ENCODE peak calls at places on chromosome 3, in eight cellular contexts. F, X, J, T, K, S, B and U are unnamed samples.

GRCh38 chr3:154195620-154196366 is 74.6 kb downstream of the ARHGEF26 start:
- DNase-seq in S (no peak), X (no peak), F (no peak), K (no peak), B (no peak), T (no peak), J (no peak), U (no peak)

GRCh38 chr3:164208026-164208425 is 870.3 kb downstream of the SI start:
- DNase-seq in F (no peak), J (no peak), T (no peak), X (peak), K (no peak), B (no peak), S (no peak), U (no peak)

GRCh38 chr3:50010959-50011358 is 71.0 kb downstream of the RBM6 start:
- DNase-seq in X (peak), J (no peak), K (no peak), S (no peak), F (no peak), B (no peak), T (no peak), U (no peak)

GRCh38 chr3:153626158-153626557 is 464.1 kb downstream of the RAP2B start:
- DNase-seq in T (no peak), X (no peak), S (no peak), B (peak), K (no peak), J (no peak), F (no peak), U (no peak)

GRCh38 chr3:193826126-193826795 is 233.3 kb downstream of the OPA1 start:
- DNase-seq in J (no peak), B (peak), K (no peak), X (peak), S (peak), F (no peak), T (no peak), U (no peak)

GRCh38 chr3:56339671-56340070 is 128.6 kb downstream of the ERC2 start:
- DNase-seq in T (no peak), X (no peak), K (no peak), J (no peak), F (no peak), S (no peak), B (no peak), U (no peak)

GRCh38 chr3:20056727-20057611 is 16.7 kb downstream of the KAT2B start:
- DNase-seq in X (peak), S (no peak), K (no peak), F (peak), B (peak), T (no peak), J (no peak), U (peak)

GRCh38 chr3:148101061-148101460 is 596.6 kb upstream of the AGTR1 start:
- DNase-seq in B (no peak), F (no peak), T (no peak), K (no peak), J (no peak), X (peak), S (no peak), U (no peak)

GRCh38 chr3:39098473-39099000 is 8.9 kb downstream of the GORASP1 start:
- DNase-seq in T (no peak), X (no peak), B (no peak), J (no peak), S (no peak), F (no peak), K (no peak), U (no peak)

GRCh38 chr3:43692971-43693370 is 2.2 kb downstream of the ABHD5 start:
- DNase-seq in F (no peak), S (no peak), J (no peak), B (no peak), X (no peak), T (no peak), K (no peak), U (no peak)

GRCh38 chr3:20930034-20930433 is 744.0 kb upstream of the SGO1 start:
- DNase-seq in S (peak), T (no peak), K (no peak), B (peak), F (peak), J (peak), X (peak), U (no peak)

GRCh38 chr3:123722021-123722420 is 137.2 kb upstream of the HACD2 start:
- DNase-seq in S (no peak), J (no peak), T (no peak), F (no peak), X (no peak), K (no peak), B (no peak), U (no peak)

GRCh38 chr3:63908081-63908736 is 4.0 kb downstream of the SCAANT1 start:
- DNase-seq in B (peak), S (no peak), X (no peak), F (no peak), K (no peak), T (no peak), J (no peak), U (no peak)

GRCh38 chr3:67418539-67419529 is 235.6 kb downstream of the SUCLG2 start:
- DNase-seq in K (no peak), X (peak), S (no peak), F (no peak), T (no peak), J (no peak), B (no peak), U (no peak)

GRCh38 chr3:56302417-56302816 is 165.8 kb downstream of the ERC2 start:
- DNase-seq in X (peak), B (peak), F (no peak), K (no peak), S (no peak), J (no peak), T (no peak), U (peak)

GRCh38 chr3:136055491-136055890 is 90.0 kb downstream of the PPP2R3A start:
- DNase-seq in S (no peak), X (no peak), K (no peak), F (no peak), T (no peak), B (no peak), J (no peak), U (no peak)

GRCh38 chr3:185688808-185689207 is 102.7 kb downstream of the SENP2 start:
- DNase-seq in B (peak), X (peak), F (no peak), S (no peak), K (no peak), T (no peak), J (no peak), U (peak)

GRCh38 chr3:60079076-60079475 is 1029.3 kb upstream of the CFAP20DC start:
- DNase-seq in B (no peak), F (no peak), T (peak), K (peak), S (no peak), X (no peak), J (no peak), U (no peak)

GRCh38 chr3:13669457-13669856 is 120.5 kb downstream of the FBLN2 start:
- DNase-seq in S (no peak), K (no peak), J (no peak), X (no peak), F (no peak), B (no peak), T (no peak), U (no peak)

GRCh38 chr3:99145031-99145430 is 243.5 kb upstream of the DCBLD2 start:
- DNase-seq in F (no peak), X (no peak), S (no peak), B (peak), K (no peak), J (no peak), T (no peak), U (no peak)